ENCODE peak calls at places on chromosomes 13 and 19, in seven cellular contexts. G is stimulated activated CD4-positive, alpha-beta T cell treated with anti-CD3 and anti-CD28 coated beads, Interleukin-4, amount 100 ng/mL, for 4 hours; M is WTC11; B is NCI-H2081; K is breast epithelium; H is activated CD8-positive, alpha-beta memory T cell treated with anti-CD3 and anti-CD28 coated beads, Interleukin-2, amount 10 ng/mL, durations not matched to agents 7 days and 5 days; X is uterus. F is an unnamed sample.

GRCh38 chr19:1520203-1520780 is 3.6 kb upstream of the PLK5 start:
- DNase-seq in G (no peak), M (no peak), B (no peak), K (no peak), H (no peak), X (no peak), F (no peak)

GRCh38 chr13:30615851-30616311 is 1.8 kb upstream of the USPL1 start:
- DNase-seq in G (no peak), M (no peak), B (peak), K (no peak), H (no peak), X (no peak), F (peak)

GRCh38 chr13:19601749-19602725 is 31.4 kb upstream of the MPHOSPH8 start:
- DNase-seq in G (peak), M (peak), B (peak), K (no peak), H (peak), X (no peak), F (peak)

GRCh38 chr19:18657590-18658365 is 20.9 kb downstream of the KLHL26 start:
- DNase-seq in G (no peak), M (no peak), B (no peak), K (no peak), H (no peak), X (peak), F (no peak)

GRCh38 chr19:10551698-10552301 is 8.1 kb downstream of the ATG4D start:
- DNase-seq in G (no peak), M (peak), B (no peak), K (no peak), H (peak), X (no peak), F (peak)

GRCh38 chr13:47334173-47334572 is 437.3 kb upstream of the HTR2A start:
- DNase-seq in G (no peak), M (no peak), B (no peak), K (no peak), H (no peak), X (peak), F (peak)

GRCh38 chr19:45607071-45608029 is 5.3 kb upstream of the GPR4 start:
- DNase-seq in G (peak), M (peak), B (peak), K (peak), H (peak), X (peak), F (peak)

GRCh38 chr13:33918199-33918932 is 100.4 kb downstream of the RFC3 start:
- DNase-seq in G (no peak), M (no peak), B (no peak), K (no peak), H (no peak), X (no peak), F (no peak)

GRCh38 chr13:47798194-47798593 is 202.9 kb downstream of the SUCLA2 start:
- DNase-seq in G (no peak), M (no peak), B (no peak), K (no peak), H (no peak), X (no peak), F (no peak)

GRCh38 chr13:31207630-31208549 is 8.1 kb downstream of the B3GLCT start:
- DNase-seq in G (no peak), M (no peak), B (no peak), K (no peak), H (no peak), X (peak), F (peak)

GRCh38 chr19:49422407-49423277 is 599 bp downstream of the PTH2 start:
- DNase-seq in G (peak), M (peak), B (peak), K (no peak), H (peak), X (no peak), F (peak)

GRCh38 chr19:6210091-6210490 is 69.7 kb downstream of the MLLT1 start:
- DNase-seq in G (no peak), M (no peak), B (no peak), K (no peak), H (no peak), X (no peak), F (no peak)

GRCh38 chr13:22114630-22115311 is 443.9 kb downstream of the FGF9 start:
- DNase-seq in G (no peak), M (no peak), B (no peak), K (no peak), H (peak), X (no peak), F (no peak)

GRCh38 chr13:25738342-25738771 is 313.5 kb downstream of the SHISA2 start:
- DNase-seq in G (no peak), M (no peak), B (peak), K (no peak), H (no peak), X (no peak), F (peak)

GRCh38 chr13:21069561-21070004 is 8.2 kb upstream of the LATS2 start:
- DNase-seq in G (no peak), M (no peak), B (no peak), K (no peak), H (peak), X (peak), F (no peak)

GRCh38 chr19:23093832-23094231 is 23.0 kb upstream of the ZNF730 start:
- DNase-seq in G (no peak), M (peak), B (no peak), K (no peak), H (no peak), X (no peak), F (no peak)

GRCh38 chr19:38769635-38770211 is 3.6 kb downstream of the LGALS7 start:
- DNase-seq in G (peak), M (peak), B (no peak), K (peak), H (peak), X (peak), F (no peak)

GRCh38 chr19:47778954-47779351 is 450 bp downstream of the SELENOW start:
- DNase-seq in G (no peak), M (no peak), B (no peak), K (no peak), H (peak), X (peak), F (no peak)

GRCh38 chr13:50352720-50353491 is 337.7 kb downstream of the KCNRG start:
- DNase-seq in G (no peak), M (no peak), B (no peak), K (no peak), H (no peak), X (no peak), F (no peak)

GRCh38 chr13:23506071-23506820 is 64.0 kb upstream of the TNFRSF19 start:
- DNase-seq in G (no peak), M (no peak), B (no peak), K (no peak), H (no peak), X (no peak), F (no peak)

GRCh38 chr13:28602580-28602979 is 56.4 kb upstream of the POMP start:
- DNase-seq in G (no peak), M (no peak), B (no peak), K (no peak), H (no peak), X (no peak), F (no peak)

F was measured in NCI-H524.